ENCODE peak calls at places on chromosomes 3 and 15, in nine cellular contexts. T, G, B, L, H, W, C, V and O are unnamed samples.

GRCh38 chr3:133980035-133980434 is 49.7 kb downstream of the SLCO2A1 start:
- DNase-seq in T (no peak), G (no peak), B (no peak), L (no peak), H (no peak), W (no peak), C (no peak), V (no peak), O (no peak)

GRCh38 chr3:154864947-154865346 is 215.2 kb upstream of the MME start:
- DNase-seq in T (no peak), G (no peak), B (no peak), L (no peak), H (no peak), W (no peak), C (peak; percentile 38), V (no peak), O (no peak)

GRCh38 chr15:91279481-91279880 is 179.4 kb downstream of the SV2B start:
- DNase-seq in T (no peak), G (no peak), B (no peak), L (no peak), H (no peak), W (no peak), C (no peak), V (no peak), O (no peak)

GRCh38 chr15:89399390-89400120 is 64.9 kb upstream of the POLG start:
- DNase-seq in T (peak; percentile 72), G (no peak), B (no peak), L (peak; percentile 54), H (no peak), W (no peak), C (peak; percentile 57), V (no peak), O (peak; percentile 62)

GRCh38 chr15:99476413-99477222 is 89.2 kb upstream of the MEF2A start:
- DNase-seq in T (no peak), G (peak; percentile 99), B (peak; percentile 53), L (peak; percentile 99), H (peak; percentile 57), W (peak; percentile 13), C (peak; percentile 93), V (peak; percentile 70), O (no peak)

GRCh38 chr3:9887478-9887877 is 2.9 kb upstream of the JAGN1 start:
- DNase-seq in T (no peak), G (no peak), B (no peak), L (no peak), H (no peak), W (no peak), C (no peak), V (no peak), O (no peak)

GRCh38 chr3:141241248-141242034 is 9.8 kb downstream of the PXYLP1 start:
- DNase-seq in T (no peak), G (no peak), B (no peak), L (no peak), H (no peak), W (no peak), C (peak; percentile 48), V (peak; percentile 77), O (no peak)

GRCh38 chr3:52784931-52785590 is 7.7 kb downstream of the ITIH1 start:
- DNase-seq in T (no peak), G (no peak), B (no peak), L (no peak), H (no peak), W (no peak), C (no peak), V (no peak), O (no peak)

GRCh38 chr3:30657914-30658313 is 51.5 kb downstream of the TGFBR2 start:
- DNase-seq in T (no peak), G (no peak), B (peak; percentile 39), L (no peak), H (no peak), W (peak; percentile 52), C (no peak), V (no peak), O (no peak)

GRCh38 chr3:143363276-143363675 is 243.7 kb downstream of the CHST2 start:
- DNase-seq in T (no peak), G (no peak), B (no peak), L (peak; percentile 1), H (no peak), W (no peak), C (no peak), V (no peak), O (no peak)

GRCh38 chr15:39591896-39592315 is 11.0 kb downstream of the THBS1 start:
- DNase-seq in T (no peak), G (peak; percentile 2), B (no peak), L (no peak), H (no peak), W (no peak), C (no peak), V (no peak), O (no peak)

GRCh38 chr15:91622676-91623342 is 230.7 kb upstream of the SLCO3A1 start:
- DNase-seq in T (no peak), G (no peak), B (no peak), L (no peak), H (no peak), W (no peak), C (no peak), V (no peak), O (no peak)